ENCODE peak calls at places on chromosomes 16 and 17, in seven cellular contexts. T is BJ, W is cardiac muscle cell, J is tibial artery, O is fibroblast of pulmonary artery, S is cardiac fibroblast, C is AG09309. Y is an unnamed sample.
A peak's percentile ranks its signal among the peaks of the same experiment; 100 is the strongest.

GRCh38 chr16:57653936-57654335 is 14.2 kb upstream of the ADGRG3 start:
- DNase-seq in T (no peak), W (peak; percentile 63), J (no peak), O (no peak), S (peak; percentile 31), C (no peak), Y (peak; percentile 79)

GRCh38 chr16:56360117-56361008 is 65.0 kb downstream of the AMFR start:
- DNase-seq in T (no peak), W (no peak), J (no peak), O (no peak), S (no peak), C (no peak), Y (no peak)

GRCh38 chr17:35170968-35171771 is 23.0 kb downstream of the SLC35G3 start:
- DNase-seq in T (no peak), W (peak; percentile 29), J (no peak), O (no peak), S (peak; percentile 43), C (no peak), Y (peak; percentile 54)

GRCh38 chr16:69107311-69107962 is 2.0 kb downstream of the HAS3 start:
- DNase-seq in T (no peak), W (no peak), J (no peak), O (no peak), S (peak; percentile 20), C (no peak), Y (no peak)

GRCh38 chr17:80441133-80441578 is 26.2 kb downstream of the ENDOV start:
- DNase-seq in T (no peak), W (peak; percentile 61), J (no peak), O (peak; percentile 56), S (peak; percentile 49), C (no peak), Y (peak; percentile 56)

GRCh38 chr17:28279411-28279810 is 39.6 kb upstream of the TMEM97 start:
- DNase-seq in T (no peak), W (peak; percentile 6), J (no peak), O (peak; percentile 32), S (peak; percentile 24), C (no peak), Y (peak; percentile 57)

GRCh38 chr17:59641799-59642484 is 22.2 kb downstream of the CLTC start:
- DNase-seq in T (no peak), W (no peak), J (no peak), O (no peak), S (no peak), C (no peak), Y (no peak)

GRCh38 chr17:4852504-4853075 is 19.4 kb downstream of the MINK1 start:
- DNase-seq in T (no peak), W (peak; percentile 56), J (no peak), O (peak; percentile 62), S (peak; percentile 56), C (peak; percentile 28), Y (peak; percentile 74)

GRCh38 chr17:14304222-14304844 is 3.5 kb downstream of the HS3ST3B1 start:
- DNase-seq in T (no peak), W (no peak), J (no peak), O (no peak), S (no peak), C (no peak), Y (peak; percentile 17)
- H3K4me3 ChIP-seq in T (peak overlapping the region; percentile 64), W (peak overlapping the region; percentile 67), J (no peak overlapping the region), O (peak overlapping the region; percentile 85), S (peak overlapping the region; percentile 18), C (peak overlapping the region; percentile 86), Y (peak overlapping the region; percentile 77)

DNA sequence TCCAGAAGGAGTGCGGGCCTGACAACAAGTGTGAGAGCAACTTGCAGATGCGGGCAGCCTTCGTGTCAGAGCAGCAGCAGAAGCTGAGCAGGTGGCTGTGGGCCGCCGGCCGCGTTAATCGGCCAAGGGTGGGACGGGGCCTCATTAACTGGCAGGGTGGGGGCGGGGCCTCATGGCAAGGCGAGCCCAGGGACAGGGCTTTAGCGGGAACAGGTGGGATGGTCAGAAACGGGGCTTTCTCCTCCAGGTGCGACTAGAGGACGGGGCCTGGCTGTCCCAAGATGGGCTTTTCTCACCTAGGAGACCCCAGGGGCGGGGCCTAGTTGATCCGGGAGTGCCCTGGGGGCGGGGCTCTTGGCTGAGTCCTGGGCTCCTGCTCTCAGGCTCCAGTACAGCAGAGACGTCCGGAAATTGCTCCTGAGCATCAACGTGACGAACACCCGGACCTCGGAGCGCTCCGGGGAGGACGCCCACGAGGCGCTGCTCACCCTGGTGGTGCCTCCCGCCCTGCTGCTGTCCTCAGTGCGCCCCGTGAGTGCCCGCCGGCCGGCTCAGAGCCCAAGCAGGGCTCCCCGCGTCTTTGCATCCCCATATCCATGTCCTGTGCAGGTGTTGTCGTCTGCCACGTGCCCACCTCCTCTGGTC is 18.4 kb upstream of the PDK2 start:
- DNase-seq in T (no peak), W (no peak), J (no peak), O (no peak), S (no peak), C (no peak), Y (no peak)
- H3K4me3 ChIP-seq in T (no peak overlapping the region), W (no peak overlapping the region), J (no peak overlapping the region), O (no peak overlapping the region), S (no peak overlapping the region), C (no peak overlapping the region), Y (no peak overlapping the region)

GRCh38 chr16:14186954-14187306 is 115.8 kb downstream of the MRTFB start:
- DNase-seq in T (no peak), W (no peak), J (no peak), O (no peak), S (no peak), C (no peak), Y (peak; percentile 44)
- H3K4me3 ChIP-seq in T (peak overlapping the region; percentile 16), W (peak overlapping the region; percentile 30), J (peak overlapping the region; percentile 59), O (peak overlapping the region; percentile 45), S (peak overlapping the region; percentile 30), C (peak overlapping the region; percentile 44), Y (peak overlapping the region; percentile 57)

DNA sequence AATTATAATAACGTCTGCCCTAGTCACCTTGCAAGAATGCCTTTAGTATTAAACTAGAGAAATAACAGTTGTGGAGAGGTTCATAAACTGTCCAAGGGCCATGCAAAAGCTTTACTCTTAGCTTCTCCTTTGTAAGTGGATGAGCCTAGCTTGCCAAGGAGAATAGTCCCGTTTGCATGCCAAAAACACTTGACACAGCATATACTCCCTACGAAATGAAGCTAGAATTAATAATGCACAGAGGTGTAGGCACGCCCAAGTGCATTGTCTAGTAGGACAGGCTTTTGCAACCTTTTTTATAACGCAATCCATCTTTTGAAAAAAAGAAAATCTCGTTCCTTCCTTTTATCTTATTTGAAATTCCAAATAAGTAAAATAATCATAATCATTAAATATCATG is 12.8 kb upstream of the CDRT4 start:
- DNase-seq in T (no peak), W (no peak), J (no peak), O (no peak), S (no peak), C (no peak), Y (no peak)
- H3K4me3 ChIP-seq in T (no peak overlapping the region), W (no peak overlapping the region), J (no peak overlapping the region), O (no peak overlapping the region), S (no peak overlapping the region), C (no peak overlapping the region), Y (no peak overlapping the region)